ENCODE peak calls at places on chromosome 21, in seven cellular contexts. L is B cell; K is mammary epithelial cell; M is omental fat pad; O is CD8-positive, alpha-beta T cell; T is progenitor cell of endocrine pancreas; D is D721Med. Z is an unnamed sample.

GRCh38 chr21:36511484-36512227 is 31.7 kb upstream of the CLDN14 start:
- DNase-seq in L (no peak), K (no peak), M (no peak), O (no peak), T (no peak), D (no peak), Z (no peak)

GRCh38 chr21:23541571-23541970 is 2065.7 kb downstream of the MRPL39 start:
- DNase-seq in L (no peak), K (no peak), M (no peak), O (no peak), T (no peak), D (no peak), Z (no peak)

GRCh38 chr21:25214676-25215075 is 392.6 kb downstream of the MRPL39 start:
- DNase-seq in L (no peak), K (no peak), M (no peak), O (no peak), T (no peak), D (no peak), Z (no peak)

GRCh38 chr21:31873696-31874599 is 1.1 kb downstream of the HUNK start:
- DNase-seq in L (peak; percentile 80), K (no peak), M (peak; percentile 38), O (peak; percentile 64), T (peak; percentile 86), D (peak; percentile 63), Z (no peak)

GRCh38 chr21:36145259-36145658 is 10.4 kb downstream of the CBR3 start:
- DNase-seq in L (no peak), K (no peak), M (no peak), O (no peak), T (no peak), D (no peak), Z (no peak)

GRCh38 chr21:30189763-30190162 is 23.2 kb upstream of the CLDN17 start:
- DNase-seq in L (no peak), K (no peak), M (no peak), O (no peak), T (no peak), D (no peak), Z (no peak)

GRCh38 chr21:33396436-33396835 is 6.8 kb upstream of the IFNGR2 start:
- DNase-seq in L (no peak), K (no peak), M (no peak), O (no peak), T (no peak), D (no peak), Z (no peak)

GRCh38 chr21:38688068-38688467 is 117.7 kb upstream of the ETS2 start:
- DNase-seq in L (no peak), K (no peak), M (no peak), O (no peak), T (no peak), D (no peak), Z (no peak)

GRCh38 chr21:16194851-16195251 is 465.1 kb downstream of the USP25 start:
- DNase-seq in L (no peak), K (peak; percentile 16), M (no peak), O (no peak), T (no peak), D (no peak), Z (no peak)

GRCh38 chr21:35071347-35071746 is 22.2 kb upstream of the RUNX1 start:
- DNase-seq in L (no peak), K (no peak), M (no peak), O (no peak), T (no peak), D (no peak), Z (no peak)

GRCh38 chr21:43921979-43922945 is 57.2 kb downstream of the AGPAT3 start:
- DNase-seq in L (no peak), K (no peak), M (no peak), O (peak; percentile 84), T (no peak), D (no peak), Z (peak; percentile 72)

DNA sequence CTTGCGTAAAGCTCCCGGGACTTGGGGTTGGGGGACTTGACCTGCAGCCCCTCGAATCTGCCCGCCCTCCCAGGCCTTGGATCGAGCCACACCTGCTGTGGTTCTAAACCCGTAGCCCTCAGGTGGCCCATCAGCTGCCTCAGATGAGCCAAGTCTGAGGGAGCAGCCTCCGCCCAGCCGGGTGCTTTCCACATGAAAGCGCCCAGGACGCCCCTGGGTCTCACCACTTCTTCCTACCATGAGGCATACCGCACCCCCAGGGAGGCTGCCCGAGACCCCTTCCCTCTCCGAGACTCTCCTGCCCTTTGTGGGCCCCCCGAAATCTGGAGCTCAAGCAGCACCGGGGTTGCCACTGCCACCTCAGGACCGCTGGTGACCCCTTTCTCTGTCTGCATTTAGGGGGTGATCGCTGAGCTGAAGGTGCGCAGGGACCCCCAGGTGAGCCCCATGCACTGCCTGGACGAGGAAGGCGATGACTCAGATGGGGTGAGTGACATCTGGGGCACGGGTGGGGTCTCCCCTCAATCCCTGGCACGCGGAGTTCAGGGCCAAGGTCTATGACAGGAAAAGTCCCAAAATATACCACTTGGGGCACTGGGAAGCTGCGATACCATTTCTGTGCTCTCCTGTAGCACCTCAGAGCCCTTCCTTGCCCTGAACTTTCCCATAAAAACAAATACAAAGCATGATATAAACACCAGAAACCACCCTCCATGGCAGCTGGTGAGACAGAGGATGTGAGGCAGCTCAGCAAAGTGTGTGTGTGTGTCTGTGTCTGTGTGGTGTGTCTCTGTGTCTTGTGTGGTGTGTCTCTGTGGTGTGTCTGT is 68.5 kb downstream of the SLC19A1 start:
- DNase-seq in L (no peak), K (no peak), M (no peak), O (no peak), T (no peak), D (no peak), Z (no peak)
- TF ChIP-seq CTCF in L (no peak), K (no peak), M (no peak), O (no peak), T (no peak), D (no peak), Z (peak; percentile 16)

GRCh38 chr21:29102791-29103257 is 27.6 kb upstream of the MAP3K7CL start:
- DNase-seq in L (no peak), K (no peak), M (no peak), O (no peak), T (no peak), D (no peak), Z (no peak)

GRCh38 chr21:29105218-29105617 is 25.2 kb upstream of the MAP3K7CL start:
- DNase-seq in L (no peak), K (peak; percentile 80), M (no peak), O (no peak), T (no peak), D (no peak), Z (no peak)

GRCh38 chr21:29104239-29104708 is 26.2 kb upstream of the MAP3K7CL start:
- DNase-seq in L (no peak), K (no peak), M (no peak), O (no peak), T (no peak), D (no peak), Z (no peak)
- TF ChIP-seq CTCF in L (no peak), K (no peak), M (no peak), O (no peak), T (no peak), D (no peak), Z (peak; percentile 31)

GRCh38 chr21:17552410-17552809 is 39.6 kb downstream of the CXADR start:
- DNase-seq in L (no peak), K (no peak), M (no peak), O (no peak), T (no peak), D (no peak), Z (no peak)

GRCh38 chr21:17550671-17551308 is 37.9 kb downstream of the CXADR start:
- DNase-seq in L (no peak), K (no peak), M (no peak), O (no peak), T (no peak), D (no peak), Z (no peak)

GRCh38 chr21:17560377-17560776 is 47.5 kb downstream of the CXADR start:
- DNase-seq in L (no peak), K (no peak), M (no peak), O (no peak), T (no peak), D (no peak), Z (no peak)

GRCh38 chr21:17554120-17554519 is 41.3 kb downstream of the CXADR start:
- DNase-seq in L (no peak), K (no peak), M (no peak), O (no peak), T (no peak), D (no peak), Z (no peak)

GRCh38 chr21:17554619-17555472 is 42.0 kb downstream of the CXADR start:
- DNase-seq in L (no peak), K (no peak), M (no peak), O (no peak), T (no peak), D (no peak), Z (no peak)
- TF ChIP-seq CTCF in L (no peak), K (peak; percentile 27), M (no peak), O (no peak), T (peak; percentile 23), D (peak; percentile 12), Z (peak; percentile 32)

DNA sequence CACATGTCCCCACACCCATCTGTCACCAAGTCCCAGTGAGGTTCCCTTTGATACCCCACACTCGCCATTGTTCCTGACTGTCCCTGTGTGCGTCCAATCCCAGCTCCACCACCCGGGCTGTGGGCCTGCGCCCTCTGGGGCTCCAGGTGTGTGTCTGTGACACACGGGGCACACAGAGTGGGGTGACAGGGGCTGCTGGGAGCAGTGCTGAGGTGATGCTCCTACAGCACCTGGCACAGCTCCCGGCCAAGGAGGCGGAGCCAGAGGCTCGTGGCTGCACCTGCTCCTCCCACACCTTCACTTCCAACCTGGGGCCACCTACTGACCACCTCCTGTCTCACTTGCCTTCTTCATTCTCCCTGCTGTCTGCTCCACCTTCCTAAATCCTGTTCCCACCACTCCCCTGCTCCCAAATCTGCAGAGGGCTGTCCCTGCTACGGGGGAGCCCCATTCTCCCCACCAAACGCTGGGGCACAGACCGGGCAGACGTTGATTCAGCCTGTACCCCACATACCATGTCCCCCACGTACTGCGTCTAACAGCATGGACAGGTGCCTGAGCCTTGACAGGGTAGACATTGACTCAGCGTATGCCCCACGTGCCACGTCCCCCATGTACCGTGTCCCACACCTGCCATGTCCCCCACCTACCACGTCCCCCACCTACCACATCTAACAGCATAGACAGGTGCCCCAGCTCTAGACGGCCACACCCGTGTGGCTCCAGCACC is 16.4 kb downstream of the WDR4 start:
- DNase-seq in L (peak; percentile 43), K (peak; percentile 44), M (no peak), O (no peak), T (no peak), D (no peak), Z (no peak)
- TF ChIP-seq CTCF in L (no peak), K (peak; percentile 16), M (no peak), O (no peak), T (peak; percentile 45), D (no peak), Z (no peak)